ENCODE peak calls at places on chromosomes 5 and 9, in seven cellular contexts. J, Z, D, Y, W, A and U are unnamed samples.

GRCh38 chr5:6829150-6829784 is 116.0 kb downstream of the TENT4A start:
- DNase-seq in J (no peak), Z (no peak), D (no peak), Y (no peak), W (no peak), A (peak; percentile 31), U (no peak)

GRCh38 chr5:149688406-149688805 is 41.7 kb upstream of the PPARGC1B start:
- DNase-seq in J (no peak), Z (no peak), D (no peak), Y (no peak), W (no peak), A (no peak), U (no peak)

GRCh38 chr9:125438506-125439433 is 177.1 kb downstream of the GAPVD1 start:
- DNase-seq in J (no peak), Z (no peak), D (no peak), Y (no peak), W (no peak), A (no peak), U (no peak)

GRCh38 chr5:23352437-23352836 is 155.0 kb upstream of the PRDM9 start:
- DNase-seq in J (peak; percentile 11), Z (peak; percentile 45), D (no peak), Y (peak; percentile 81), W (no peak), A (no peak), U (no peak)

GRCh38 chr5:169115725-169116124 is 185.2 kb downstream of the SLIT3 start:
- DNase-seq in J (no peak), Z (no peak), D (no peak), Y (no peak), W (no peak), A (no peak), U (no peak)

GRCh38 chr9:93089481-93089991 is 6.5 kb upstream of the CARD19 start:
- DNase-seq in J (no peak), Z (no peak), D (no peak), Y (no peak), W (no peak), A (no peak), U (peak; percentile 11)

GRCh38 chr5:77292026-77292757 is 81.7 kb downstream of the PDE8B start:
- DNase-seq in J (no peak), Z (no peak), D (peak; percentile 48), Y (peak; percentile 34), W (no peak), A (peak; percentile 84), U (no peak)

GRCh38 chr5:109692852-109693251 is 3.1 kb downstream of the MAN2A1 start:
- DNase-seq in J (no peak), Z (no peak), D (no peak), Y (no peak), W (no peak), A (no peak), U (no peak)

GRCh38 chr9:135468866-135469521 is 10.6 kb upstream of the PPP1R26 start:
- DNase-seq in J (no peak), Z (no peak), D (peak; percentile 45), Y (peak; percentile 77), W (no peak), A (peak; percentile 48), U (no peak)

GRCh38 chr5:107539726-107540330 is 130.9 kb downstream of the EFNA5 start:
- DNase-seq in J (no peak), Z (no peak), D (no peak), Y (no peak), W (no peak), A (no peak), U (no peak)

GRCh38 chr9:469672-470040 is 255.0 kb downstream of the DOCK8 start:
- DNase-seq in J (no peak), Z (peak; percentile 34), D (no peak), Y (no peak), W (peak; percentile 54), A (no peak), U (no peak)

GRCh38 chr5:173781826-173782670 is 106.1 kb upstream of the CPEB4 start:
- DNase-seq in J (no peak), Z (no peak), D (peak; percentile 94), Y (peak; percentile 75), W (peak; percentile 72), A (peak; percentile 90), U (peak; percentile 77)

GRCh38 chr9:18989865-18990264 is 43.1 kb downstream of the SAXO1 start:
- DNase-seq in J (no peak), Z (no peak), D (no peak), Y (no peak), W (peak; percentile 33), A (no peak), U (no peak)
- TF ChIP-seq CTCF in J (no peak), Z (no peak), D (no peak), Y (no peak), W (no peak), A (no peak), U (no peak)

GRCh38 chr5:126487596-126487995 is 64.4 kb downstream of the GRAMD2B start:
- DNase-seq in J (no peak), Z (no peak), D (no peak), Y (no peak), W (no peak), A (no peak), U (no peak)

GRCh38 chr5:126488362-126489065 is 65.3 kb downstream of the GRAMD2B start:
- DNase-seq in J (no peak), Z (no peak), D (no peak), Y (no peak), W (no peak), A (no peak), U (no peak)

GRCh38 chr5:126492939-126493338 is 69.7 kb downstream of the GRAMD2B start:
- DNase-seq in J (no peak), Z (peak; percentile 23), D (no peak), Y (peak; percentile 38), W (peak; percentile 25), A (no peak), U (peak; percentile 74)

GRCh38 chr5:126486332-126486731 is 63.1 kb downstream of the GRAMD2B start:
- DNase-seq in J (no peak), Z (no peak), D (no peak), Y (no peak), W (no peak), A (no peak), U (no peak)

GRCh38 chr5:126490167-126490937 is 67.1 kb downstream of the GRAMD2B start:
- DNase-seq in J (peak; percentile 20), Z (peak; percentile 23), D (peak; percentile 50), Y (no peak), W (no peak), A (peak; percentile 90), U (peak; percentile 44)
- TF ChIP-seq CTCF in J (no peak), Z (no peak), D (peak; percentile 13), Y (no peak), W (no peak), A (peak; percentile 37), U (no peak)

GRCh38 chr5:42624912-42625311 is 131.7 kb upstream of the CCDC152 start:
- DNase-seq in J (no peak), Z (no peak), D (no peak), Y (no peak), W (no peak), A (no peak), U (no peak)

GRCh38 chr5:42617411-42617810 is 139.2 kb upstream of the CCDC152 start:
- DNase-seq in J (no peak), Z (no peak), D (no peak), Y (no peak), W (no peak), A (no peak), U (no peak)

GRCh38 chr5:42621662-42622061 is 135.0 kb upstream of the CCDC152 start:
- DNase-seq in J (no peak), Z (no peak), D (no peak), Y (no peak), W (no peak), A (no peak), U (no peak)

GRCh38 chr5:42620579-42621216 is 135.9 kb upstream of the CCDC152 start:
- DNase-seq in J (no peak), Z (no peak), D (peak; percentile 25), Y (no peak), W (no peak), A (no peak), U (no peak)

DNA sequence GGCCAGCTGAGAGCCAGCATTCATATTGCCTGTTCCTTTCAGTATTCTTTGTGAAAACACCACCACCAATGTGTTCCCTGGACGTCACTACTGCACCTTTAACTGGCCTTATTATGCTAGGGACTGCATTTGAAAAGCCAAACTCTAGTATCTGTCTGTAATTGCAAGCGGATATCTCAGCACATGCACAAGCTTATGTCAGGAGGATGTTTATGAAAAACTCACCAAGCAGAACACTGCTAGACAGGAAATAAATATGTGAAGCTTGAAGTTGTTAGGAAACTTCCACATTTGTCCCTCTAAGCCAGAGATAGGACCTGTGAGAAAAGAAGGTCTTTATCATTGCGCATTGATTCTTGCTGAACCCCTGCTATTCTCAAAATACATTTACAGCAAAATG is 135.4 kb upstream of the CCDC152 start:
- DNase-seq in J (no peak), Z (no peak), D (no peak), Y (no peak), W (no peak), A (no peak), U (no peak)
- TF ChIP-seq CTCF in J (no peak), Z (no peak), D (no peak), Y (no peak), W (no peak), A (no peak), U (no peak)

DNA sequence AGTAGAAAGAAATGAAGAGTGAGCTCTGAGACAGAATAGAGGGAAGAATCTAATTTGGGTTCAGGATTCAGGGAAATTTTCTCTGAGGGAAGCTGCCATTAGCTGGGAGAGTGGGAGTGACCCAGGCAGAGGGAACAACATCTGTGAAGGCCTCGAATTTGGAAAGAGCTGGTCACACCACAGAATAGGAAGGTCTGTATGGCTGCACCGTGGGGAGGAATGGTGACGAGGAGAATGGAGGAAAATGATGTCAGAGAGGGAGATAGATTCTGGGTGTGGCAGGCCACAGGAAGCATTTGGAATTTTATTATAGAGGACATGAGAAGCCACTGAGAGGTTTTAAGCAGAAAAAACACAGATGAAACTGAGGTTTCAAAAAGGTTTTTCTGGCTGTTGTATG is 98.5 kb downstream of the MAMDC2 start:
- DNase-seq in J (no peak), Z (no peak), D (no peak), Y (no peak), W (no peak), A (no peak), U (no peak)
- TF ChIP-seq CTCF in J (no peak), Z (no peak), D (no peak), Y (no peak), W (no peak), A (no peak), U (no peak)

DNA sequence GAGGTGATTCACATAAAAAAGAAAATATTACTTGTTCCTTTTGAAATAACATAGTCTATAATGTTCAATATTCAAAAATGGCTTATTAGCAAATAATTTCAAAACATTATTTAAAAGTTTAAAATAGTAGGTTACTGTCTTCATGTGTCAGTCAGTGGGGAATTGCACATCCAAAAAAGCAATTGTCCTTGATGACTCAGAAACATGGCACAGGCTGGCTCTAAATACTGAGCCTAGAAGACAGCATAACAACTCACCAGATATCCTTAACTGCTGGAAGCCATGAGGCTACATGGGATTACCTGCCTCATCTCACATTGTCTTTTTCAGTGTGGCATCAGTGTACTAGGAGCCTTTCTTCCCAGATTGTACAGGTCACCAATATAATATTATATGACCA is 439.5 kb upstream of the RGMB start:
- DNase-seq in J (no peak), Z (no peak), D (no peak), Y (peak; percentile 25), W (no peak), A (no peak), U (no peak)
- TF ChIP-seq CTCF in J (no peak), Z (no peak), D (no peak), Y (no peak), W (no peak), A (no peak), U (no peak)